ENCODE peak calls at places on chromosomes 3 and 15, in ten cellular contexts. G is activated naive CD8-positive, alpha-beta T cell treated with anti-CD3 and anti-CD28 coated beads, Interleukin-2, amount 50 U/mL, for 24 hours; K is brain microvascular endothelial cell; N is SW 1271; U is CD8-positive, alpha-beta T cell; L is activated CD4-positive, CD25-positive, alpha-beta regulatory T cell; D is right atrium auricular region; Z is bronchial epithelial cell; X is amygdala; C is activated effector memory CD4-positive, alpha-beta T cell treated with Interleukin-2 at 50 U/mL for 16 hours. E is an unnamed sample.

GRCh38 chr3:32340639-32341365 is 50.9 kb upstream of the CMTM7 start:
- DNase-seq in C (no peak), G (no peak), N (no peak), X (no peak), Z (no peak), D (no peak), K (no peak), U (no peak), L (no peak), E (no peak)

GRCh38 chr3:61901986-61902385 is 340.6 kb downstream of the PTPRG start:
- DNase-seq in D (no peak), U (no peak), X (no peak), K (no peak), L (no peak), Z (no peak), G (no peak), C (no peak), N (no peak), E (no peak)

GRCh38 chr15:87916208-87916607 is 340.3 kb downstream of the NTRK3 start:
- DNase-seq in U (no peak), G (no peak), N (no peak), D (no peak), K (no peak), C (no peak), X (no peak), Z (no peak), L (no peak), E (no peak)

GRCh38 chr15:100588638-100589242 is 13.2 kb downstream of the LINS1 start:
- DNase-seq in X (no peak), L (no peak), C (no peak), N (no peak), Z (no peak), D (no peak), G (no peak), K (no peak), U (no peak), E (no peak)

GRCh38 chr3:43723121-43723734 is 32.5 kb downstream of the ABHD5 start:
- DNase-seq in X (no peak), D (no peak), G (no peak), C (no peak), U (no peak), Z (peak; percentile 95), N (no peak), L (no peak), K (peak; percentile 40), E (no peak)

GRCh38 chr15:61715082-61715481 is 345.2 kb downstream of the VPS13C start:
- DNase-seq in D (no peak), C (no peak), X (no peak), Z (peak; percentile 3), N (no peak), L (no peak), U (no peak), G (no peak), K (no peak), E (no peak)

GRCh38 chr3:32973982-32974381 is 22.5 kb downstream of the CCR4 start:
- DNase-seq in U (no peak), Z (no peak), L (no peak), D (no peak), G (no peak), N (no peak), K (peak; percentile 3), C (peak; percentile 17), X (no peak), E (no peak)

GRCh38 chr3:79339846-79340245 is 428.0 kb downstream of the ROBO1 start:
- DNase-seq in Z (no peak), C (no peak), D (no peak), L (no peak), N (no peak), K (no peak), U (no peak), X (no peak), G (no peak), E (no peak)

GRCh38 chr15:50828610-50829206 is 63.2 kb upstream of the SPPL2A start:
- DNase-seq in D (no peak), L (no peak), U (no peak), C (no peak), G (no peak), Z (peak; percentile 89), N (peak; percentile 21), X (no peak), K (peak; percentile 90), E (peak; percentile 86)